ENCODE peak calls at places on chromosomes 3 and 15, in five cellular contexts. O is K562, Q is endothelial cell of umbilical vein, T is GM23248, U is GM23338. Y is an unnamed sample. For H4K20me1, the result is how much of the 10 kb centered on the place peaks cover.

GRCh38 chr15:40282870-40283614 is at the start of gene ANKRD63:
- DNase-seq in U (peak), O (peak), Q (peak), T (peak), Y (no peak)

GRCh38 chr3:20288050-20288449 is 102.0 kb upstream of the SGO1 start:
- DNase-seq in U (peak), T (no peak), Q (no peak), O (no peak), Y (no peak)

GRCh38 chr3:37785718-37786117 is 76.0 kb upstream of the CTDSPL start:
- DNase-seq in U (no peak), O (no peak), T (no peak), Q (no peak), Y (no peak)

GRCh38 chr3:72102057-72102711 is 317.2 kb upstream of the PROK2 start:
- DNase-seq in U (no peak), O (no peak), T (no peak), Q (no peak), Y (no peak)

GRCh38 chr3:149352556-149352955 is 19.1 kb upstream of the TM4SF18 start:
- DNase-seq in T (peak), Q (peak), U (peak), O (peak), Y (peak)

GRCh38 chr15:25504307-25504706 is 65.5 kb upstream of the UBE3A start:
- DNase-seq in O (no peak), Q (no peak), T (peak), U (no peak), Y (no peak)

GRCh38 chr3:11642455-11643162 is 1.1 kb downstream of the VGLL4 start:
- DNase-seq in O (peak), T (peak), U (peak), Q (peak), Y (peak)

GRCh38 chr3:122305818-122306621 is 19.0 kb upstream of the CSTA start:
- DNase-seq in Q (no peak), U (peak), O (no peak), T (no peak), Y (peak)

GRCh38 chr3:186414735-186415419 is 52.8 kb upstream of the DGKG start:
- DNase-seq in O (no peak), T (peak), Q (no peak), U (no peak), Y (no peak)

GRCh38 chr3:181969925-181970324 is 258.2 kb downstream of the SOX2 start:
- DNase-seq in O (no peak), U (no peak), T (no peak), Q (no peak), Y (no peak)

GRCh38 chr15:59456114-59456513 is 18.1 kb downstream of the FAM81A start:
- DNase-seq in U (no peak), Q (no peak), T (no peak), O (no peak), Y (peak)

GRCh38 chr15:95249524-95249923 is 1018.2 kb downstream of the MCTP2 start:
- DNase-seq in O (no peak), U (no peak), T (no peak), Q (no peak), Y (no peak)

GRCh38 chr3:127751163-127751621 is 71.1 kb downstream of the MGLL start:
- DNase-seq in U (no peak), O (no peak), Q (no peak), T (no peak), Y (no peak)

GRCh38 chr3:194365526-194365925 is 4.0 kb downstream of the LRRC15 start:
- DNase-seq in U (no peak), Q (no peak), O (no peak), T (no peak), Y (no peak)

GRCh38 chr15:80317389-80318169 is 65.6 kb upstream of the CTXND1 start:
- DNase-seq in U (no peak), Q (no peak), O (peak), T (peak), Y (no peak)

GRCh38 chr3:171936231-171936841 is 93.2 kb downstream of the TMEM212 start:
- DNase-seq in T (peak), U (no peak), Q (no peak), O (no peak), Y (no peak)

GRCh38 chr3:139307601-139308146 is 36.1 kb upstream of the MRPS22 start:
- DNase-seq in Q (no peak), O (no peak), T (no peak), U (no peak), Y (no peak)

GRCh38 chr15:98592136-98592535 is 56.2 kb upstream of the IGF1R start:
- DNase-seq in U (no peak), O (no peak), T (no peak), Q (no peak), Y (no peak)

GRCh38 chr3:149020196-149020838 is 29.0 kb downstream of the GYG1 start:
- DNase-seq in T (peak), Q (peak), O (no peak), U (no peak), Y (no peak)

GRCh38 chr15:62142736-62143135 is 22.3 kb downstream of the C2CD4B start:
- DNase-seq in O (no peak), U (peak), Q (no peak), T (no peak), Y (no peak)

GRCh38 chr15:31361764-31362120 is 35.1 kb downstream of the KLF13 start:
- DNase-seq in Q (no peak), U (peak), T (no peak), O (no peak), Y (no peak)

GRCh38 chr3:184795493-184796198 is 16.3 kb upstream of the VPS8 start:
- DNase-seq in T (no peak), U (peak), Q (no peak), O (no peak), Y (no peak)

GRCh38 chr3:176430244-176430893 is 766.9 kb downstream of the TBL1XR1 start:
- DNase-seq in O (peak), U (peak), Q (peak), T (peak), Y (peak)

GRCh38 chr3:71307884-71308697 is 275.4 kb downstream of the FOXP1 start:
- DNase-seq in O (no peak), Q (peak), U (no peak), T (no peak), Y (no peak)

GRCh38 chr15:38073278-38073930 is 139.0 kb downstream of the TMCO5A start:
- DNase-seq in U (peak), T (peak), Q (peak), O (no peak), Y (peak)

GRCh38 chr3:119595639-119596329 is 1.9 kb upstream of the PLA1A start:
- DNase-seq in O (peak), Q (no peak), T (peak), U (no peak), Y (no peak)

GRCh38 chr15:26864664-26865191 is 2.1 kb upstream of the GABRA5 start:
- DNase-seq in Q (peak), U (peak), O (peak), T (peak), Y (no peak)

GRCh38 chr3:179606534-179607085 is 2.0 kb downstream of the NDUFB5 start:
- DNase-seq in O (no peak), Q (no peak), U (no peak), T (no peak), Y (no peak)

DNA sequence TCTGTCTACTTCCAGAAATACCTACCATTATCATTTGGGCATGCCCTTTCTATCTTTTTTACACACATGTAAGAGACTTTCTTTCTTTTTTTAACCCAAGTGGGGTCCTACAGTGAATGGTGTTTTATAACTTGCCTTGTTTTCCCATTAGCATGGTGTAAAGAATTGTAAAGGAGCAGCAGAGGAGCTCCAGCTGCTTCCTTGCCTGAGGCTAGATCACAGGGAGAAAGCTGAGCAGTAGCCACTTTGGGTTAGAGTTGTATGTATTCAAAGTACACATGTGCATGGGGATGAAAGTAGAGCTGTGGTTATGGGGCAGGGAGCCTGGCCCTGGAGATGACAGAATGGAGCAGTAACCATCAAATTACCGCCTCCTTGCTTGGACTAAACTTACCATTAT is 231.1 kb upstream of the PDZRN3 start:
- DNase-seq in O (no peak), U (no peak), Q (no peak), T (no peak), Y (no peak)
- H4K20me1 ChIP-seq in O (under half), U (under half), Q (under half), T (under half), Y (under half)

GRCh38 chr3:74295479-74295878 is 319.0 kb downstream of the CNTN3 start:
- DNase-seq in T (no peak), Q (no peak), U (no peak), O (no peak), Y (no peak)
- H3K27ac ChIP-seq in T (no peak), Q (no peak), U (no peak), O (no peak), Y (no peak)

GRCh38 chr3:188690076-188690475 is 481.7 kb upstream of the TPRG1 start:
- DNase-seq in U (no peak), Q (no peak), O (no peak), T (no peak), Y (no peak)

GRCh38 chr3:188690932-188691331 is 480.8 kb upstream of the TPRG1 start:
- DNase-seq in U (no peak), T (no peak), O (no peak), Q (no peak), Y (no peak)

GRCh38 chr3:188692700-188693099 is 479.1 kb upstream of the TPRG1 start:
- DNase-seq in U (no peak), T (no peak), O (no peak), Q (no peak), Y (no peak)

GRCh38 chr3:188695251-188695650 is 476.5 kb upstream of the TPRG1 start:
- DNase-seq in T (no peak), U (no peak), O (no peak), Q (peak), Y (no peak)

DNA sequence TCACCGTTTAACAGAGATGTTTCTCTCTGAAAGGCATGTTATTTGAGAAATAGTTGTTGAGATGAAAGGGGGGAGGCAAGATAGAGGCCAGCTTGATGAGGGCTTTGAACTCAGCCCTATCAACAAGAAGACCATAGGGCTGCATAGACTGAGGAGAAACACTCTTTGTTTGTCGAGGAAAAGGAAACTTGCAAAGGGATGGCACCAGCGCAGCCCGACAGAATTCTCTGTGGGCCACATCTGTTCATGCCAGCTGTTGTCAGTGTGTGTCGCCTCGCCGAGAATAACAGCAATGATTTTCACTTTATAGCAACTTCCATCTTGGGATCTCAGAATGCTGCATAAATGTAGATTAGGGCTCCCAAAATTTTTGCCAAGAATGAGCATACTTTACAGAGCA is 478.3 kb upstream of the TPRG1 start:
- DNase-seq in U (no peak), T (no peak), O (no peak), Q (no peak), Y (no peak)
- H4K20me1 ChIP-seq in U (under half), T (under half), O (under half), Q (under half), Y (under half)

DNA sequence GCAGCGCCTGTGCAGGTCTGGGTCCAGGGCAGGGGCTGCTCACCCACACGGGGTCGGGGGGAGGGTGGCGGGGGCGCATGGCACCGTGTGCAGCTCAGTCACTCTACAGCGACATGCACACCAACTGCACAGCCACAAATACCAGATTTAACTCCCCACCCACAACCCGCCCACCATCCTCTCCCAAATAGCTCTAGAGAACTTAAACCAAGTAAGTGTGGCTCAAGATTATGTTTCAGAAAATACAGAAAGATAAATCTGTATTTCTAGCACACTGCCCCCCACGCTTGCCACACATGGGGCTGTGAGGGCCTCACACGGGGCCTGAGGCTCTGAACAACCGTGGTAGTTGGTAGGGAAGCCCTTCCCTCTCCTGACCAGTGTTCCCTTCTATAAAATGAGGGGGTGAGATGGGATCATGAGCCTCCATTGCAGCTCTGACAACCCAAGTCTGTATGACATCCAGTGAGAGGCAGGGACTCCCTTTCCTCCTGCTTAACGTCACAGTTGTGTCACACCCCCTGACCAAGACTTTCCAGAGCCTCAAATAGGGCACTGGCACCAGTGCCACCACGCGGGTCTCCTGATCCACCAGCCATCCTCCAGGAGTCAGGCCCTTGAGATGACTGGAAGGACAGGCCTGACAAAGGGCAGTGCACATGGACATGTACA is 23.1 kb downstream of the POC1A start:
- DNase-seq in O (no peak), T (no peak), Q (no peak), U (no peak), Y (no peak)
- H3K27ac ChIP-seq in O (no peak), T (no peak), Q (no peak), U (no peak), Y (no peak)